ENCODE peak calls at places on chromosomes 7 and 10, in seven cellular contexts. H is sigmoid colon, K is A549, W is neuronal stem cell, E is mammary epithelial cell, Y is heart right ventricle, B is colonic mucosa. M is an unnamed sample.
A peak's percentile ranks its signal among the peaks of the same experiment; 100 is the strongest.

GRCh38 chr10:122139226-122139625 is 131.9 kb upstream of the BTBD16 start:
- DNase-seq in H (no peak), K (no peak), W (no peak), E (no peak), Y (peak; percentile 81), B (no peak), M (no peak)

GRCh38 chr10:117363027-117363426 is 12.2 kb downstream of the PDZD8 start:
- DNase-seq in H (no peak), K (no peak), W (no peak), E (peak; percentile 75), Y (no peak), B (no peak), M (no peak)

GRCh38 chr7:30654296-30655090 is 27.8 kb downstream of the CRHR2 start:
- DNase-seq in H (peak; percentile 47), K (no peak), W (no peak), E (no peak), Y (no peak), B (no peak), M (no peak)

GRCh38 chr10:51861731-51862130 is 162.3 kb upstream of the CSTF2T start:
- DNase-seq in H (no peak), K (no peak), W (no peak), E (no peak), Y (no peak), B (no peak), M (no peak)

GRCh38 chr10:71868192-71868697 is 17.2 kb upstream of the PSAP start:
- DNase-seq in H (peak; percentile 83), K (peak; percentile 80), W (no peak), E (peak; percentile 92), Y (peak; percentile 44), B (peak; percentile 55), M (no peak)

GRCh38 chr7:20299647-20300312 is 30.9 kb upstream of the ITGB8 start:
- DNase-seq in H (no peak), K (no peak), W (no peak), E (peak; percentile 5), Y (no peak), B (no peak), M (no peak)

GRCh38 chr7:5695037-5695708 is 86.3 kb downstream of the RNF216 start:
- DNase-seq in H (peak; percentile 90), K (no peak), W (no peak), E (peak; percentile 69), Y (peak; percentile 47), B (no peak), M (peak; percentile 24)

GRCh38 chr10:132848306-132848705 is 62.4 kb upstream of the NKX6-2 start:
- DNase-seq in H (peak; percentile 45), K (no peak), W (no peak), E (no peak), Y (no peak), B (no peak), M (no peak)

GRCh38 chr10:91880310-91880709 is 29.0 kb downstream of the FGFBP3 start:
- DNase-seq in H (no peak), K (peak; percentile 29), W (peak; percentile 31), E (peak; percentile 81), Y (no peak), B (peak; percentile 22), M (no peak)

GRCh38 chr10:70738425-70739121 is 46.6 kb downstream of the TBATA start:
- DNase-seq in H (no peak), K (no peak), W (no peak), E (no peak), Y (no peak), B (no peak), M (no peak)

GRCh38 chr7:55172161-55172560 is 153.3 kb downstream of the EGFR start:
- DNase-seq in H (no peak), K (no peak), W (no peak), E (peak; percentile 40), Y (no peak), B (no peak), M (no peak)

GRCh38 chr7:30796105-30796869 is 25.1 kb downstream of the MINDY4 start:
- DNase-seq in H (no peak), K (no peak), W (no peak), E (peak; percentile 39), Y (no peak), B (no peak), M (no peak)

GRCh38 chr10:24968349-24968748 is 15.9 kb upstream of the PRTFDC1 start:
- DNase-seq in H (no peak), K (no peak), W (no peak), E (no peak), Y (no peak), B (no peak), M (no peak)

GRCh38 chr10:111107846-111108245 is 31.0 kb downstream of the ADRA2A start:
- DNase-seq in H (no peak), K (no peak), W (no peak), E (no peak), Y (no peak), B (no peak), M (no peak)

GRCh38 chr10:22345301-22346086 is at the start of gene SPAG6:
- DNase-seq in H (peak; percentile 72), K (no peak), W (peak; percentile 51), E (no peak), Y (no peak), B (peak; percentile 58), M (no peak)

GRCh38 chr10:123506455-123506854 is 159.7 kb upstream of the GPR26 start:
- DNase-seq in H (no peak), K (no peak), W (no peak), E (no peak), Y (no peak), B (no peak), M (no peak)

GRCh38 chr10:101301111-101301731 is 52.7 kb upstream of the BTRC start:
- DNase-seq in H (no peak), K (peak; percentile 73), W (no peak), E (peak; percentile 64), Y (peak; percentile 33), B (peak; percentile 28), M (no peak)

GRCh38 chr7:44291066-44291732 is 34.2 kb downstream of the CAMK2B start:
- DNase-seq in H (peak; percentile 64), K (no peak), W (no peak), E (no peak), Y (peak; percentile 83), B (no peak), M (peak; percentile 3)

GRCh38 chr7:75814407-75814947 is 871 bp upstream of the CCL24 start:
- DNase-seq in H (no peak), K (no peak), W (no peak), E (no peak), Y (no peak), B (no peak), M (no peak)

GRCh38 chr10:133089461-133089800 is 1.7 kb downstream of the ADGRA1 start:
- DNase-seq in H (no peak), K (no peak), W (no peak), E (no peak), Y (no peak), B (no peak), M (no peak)

GRCh38 chr7:96449094-96449493 is 127.2 kb upstream of the SLC25A13 start:
- DNase-seq in H (no peak), K (no peak), W (no peak), E (no peak), Y (no peak), B (no peak), M (no peak)

GRCh38 chr10:49264177-49264677 is 34.7 kb upstream of the C10orf71 start:
- DNase-seq in H (peak; percentile 49), K (no peak), W (no peak), E (no peak), Y (no peak), B (no peak), M (no peak)

GRCh38 chr7:132099163-132099562 is 477.1 kb downstream of the PLXNA4 start:
- DNase-seq in H (no peak), K (no peak), W (no peak), E (no peak), Y (no peak), B (no peak), M (no peak)

GRCh38 chr7:103001210-103001609 is 73.4 kb downstream of the FBXL13 start:
- DNase-seq in H (no peak), K (no peak), W (no peak), E (no peak), Y (no peak), B (no peak), M (no peak)
- H3K9me3 ChIP-seq in H (no peaks in the 10 kb centered on the region), K (peaks cover 11% of the 10 kb centered on the region), W (peaks cover 14% of the 10 kb centered on the region), E (no peaks in the 10 kb centered on the region), Y (peaks cover 26% of the 10 kb centered on the region), B (no peaks in the 10 kb centered on the region), M (peaks cover 7% of the 10 kb centered on the region)

GRCh38 chr10:128316327-128316726 is 190.1 kb upstream of the MKI67 start:
- DNase-seq in H (no peak), K (no peak), W (no peak), E (no peak), Y (no peak), B (no peak), M (no peak)
- H3K9me3 ChIP-seq in H (no peaks in the 10 kb centered on the region), K (no peaks in the 10 kb centered on the region), W (no peaks in the 10 kb centered on the region), E (peaks cover 21% of the 10 kb centered on the region), Y (no peaks in the 10 kb centered on the region), B (no peaks in the 10 kb centered on the region), M (no peaks in the 10 kb centered on the region)

GRCh38 chr7:158064631-158065030 is 523.0 kb downstream of the PTPRN2 start:
- DNase-seq in H (peak; percentile 37), K (no peak), W (no peak), E (no peak), Y (no peak), B (no peak), M (no peak)
- H3K9me3 ChIP-seq in H (no peaks in the 10 kb centered on the region), K (peaks cover 10% of the 10 kb centered on the region), W (peaks cover 5% of the 10 kb centered on the region), E (peaks cover 48% of the 10 kb centered on the region), Y (no peaks in the 10 kb centered on the region), B (no peaks in the 10 kb centered on the region), M (no peaks in the 10 kb centered on the region)

GRCh38 chr10:120182431-120182830 is 274.6 kb upstream of the PLPP4 start:
- DNase-seq in H (no peak), K (no peak), W (no peak), E (no peak), Y (no peak), B (no peak), M (no peak)
- H3K9me3 ChIP-seq in H (no peaks in the 10 kb centered on the region), K (no peaks in the 10 kb centered on the region), W (no peaks in the 10 kb centered on the region), E (no peaks in the 10 kb centered on the region), Y (no peaks in the 10 kb centered on the region), B (no peaks in the 10 kb centered on the region), M (no peaks in the 10 kb centered on the region)

M was measured in T-helper 17 cell.